ENCODE peak calls at places on chromosomes 7 and 10, in six cellular contexts. E, S, G, C, Q and I are unnamed samples.
A peak's percentile ranks its signal among the peaks of the same experiment; 100 is the strongest.

GRCh38 chr10:114473776-114474175 is 69.5 kb upstream of the AFAP1L2 start:
- DNase-seq in E (no peak), S (no peak), G (no peak), C (no peak), Q (no peak), I (no peak)

GRCh38 chr7:3272691-3273141 is 28.3 kb upstream of the SDK1 start:
- DNase-seq in E (peak; percentile 63), S (no peak), G (no peak), C (peak; percentile 88), Q (peak; percentile 8), I (peak; percentile 97)

GRCh38 chr10:43299579-43299978 is 32.7 kb upstream of the RASGEF1A start:
- DNase-seq in E (no peak), S (no peak), G (no peak), C (no peak), Q (no peak), I (no peak)

GRCh38 chr7:92682324-92682723 is 92.1 kb upstream of the FAM133B start:
- DNase-seq in E (no peak), S (no peak), G (no peak), C (no peak), Q (no peak), I (no peak)

GRCh38 chr7:30027915-30028748 is at the start of gene PLEKHA8:
- DNase-seq in E (peak; percentile 91), S (peak; percentile 96), G (peak; percentile 95), C (peak; percentile 83), Q (peak; percentile 86), I (peak; percentile 76)

GRCh38 chr7:158581440-158582088 is 6.1 kb downstream of the PTPRN2 start:
- DNase-seq in E (no peak), S (no peak), G (no peak), C (no peak), Q (no peak), I (no peak)

GRCh38 chr7:46784746-46785145 is 797.2 kb downstream of the TNS3 start:
- DNase-seq in E (peak; percentile 29), S (no peak), G (no peak), C (peak; percentile 95), Q (no peak), I (peak; percentile 81)

GRCh38 chr10:73750807-73751206 is 6.6 kb downstream of the SEC24C start:
- DNase-seq in E (no peak), S (no peak), G (no peak), C (no peak), Q (no peak), I (no peak)

GRCh38 chr10:63438506-63439498 is 27.0 kb downstream of the JMJD1C start:
- DNase-seq in E (peak; percentile 34), S (no peak), G (no peak), C (peak; percentile 11), Q (no peak), I (peak; percentile 45)

GRCh38 chr7:37382546-37383088 is 66.0 kb downstream of the ELMO1 start:
- DNase-seq in E (no peak), S (no peak), G (no peak), C (no peak), Q (no peak), I (no peak)

GRCh38 chr10:104680467-104681401 is 39.6 kb downstream of the SORCS3 start:
- DNase-seq in E (no peak), S (peak; percentile 59), G (no peak), C (peak; percentile 20), Q (peak; percentile 74), I (no peak)

GRCh38 chr7:86975449-86975848 is 84.0 kb downstream of the ELAPOR2 start:
- DNase-seq in E (no peak), S (no peak), G (no peak), C (no peak), Q (no peak), I (no peak)

GRCh38 chr7:82726038-82726800 is 282.6 kb upstream of the CACNA2D1 start:
- DNase-seq in E (no peak), S (no peak), G (no peak), C (peak; percentile 21), Q (no peak), I (peak; percentile 62)

GRCh38 chr7:107591410-107591809 is 11.4 kb downstream of the BCAP29 start:
- DNase-seq in E (no peak), S (no peak), G (no peak), C (no peak), Q (no peak), I (no peak)

GRCh38 chr7:33243319-33243881 is 114.0 kb downstream of the BBS9 start:
- DNase-seq in E (peak; percentile 81), S (no peak), G (peak; percentile 29), C (peak; percentile 56), Q (no peak), I (peak; percentile 23)

GRCh38 chr7:40721344-40721949 is 586.6 kb downstream of the SUGCT start:
- DNase-seq in E (peak; percentile 37), S (no peak), G (no peak), C (no peak), Q (no peak), I (peak; percentile 78)

GRCh38 chr7:157547611-157548010 is 210.8 kb downstream of the DNAJB6 start:
- DNase-seq in E (no peak), S (no peak), G (no peak), C (no peak), Q (no peak), I (no peak)

GRCh38 chr10:593016-593415 is 96.5 kb downstream of the DIP2C start:
- DNase-seq in E (no peak), S (no peak), G (no peak), C (no peak), Q (no peak), I (no peak)

GRCh38 chr10:92452313-92452712 is 121.6 kb downstream of the IDE start:
- DNase-seq in E (no peak), S (no peak), G (no peak), C (no peak), Q (no peak), I (no peak)

GRCh38 chr10:42951486-42952251 is 125.2 kb upstream of the RET start:
- DNase-seq in E (peak; percentile 8), S (no peak), G (no peak), C (no peak), Q (no peak), I (no peak)

GRCh38 chr10:121216721-121217181 is 365.6 kb downstream of the WDR11 start:
- DNase-seq in E (no peak), S (no peak), G (no peak), C (peak; percentile 25), Q (peak; percentile 58), I (no peak)

GRCh38 chr10:74593470-74593869 is 232.9 kb upstream of the KAT6B start:
- DNase-seq in E (peak; percentile 65), S (no peak), G (no peak), C (peak; percentile 52), Q (no peak), I (peak; percentile 38)

GRCh38 chr10:31032515-31033132 is 959 bp upstream of the ZNF438 start:
- DNase-seq in E (no peak), S (no peak), G (no peak), C (no peak), Q (no peak), I (no peak)

GRCh38 chr10:4267084-4267774 is 482.2 kb upstream of the KLF6 start:
- DNase-seq in E (peak; percentile 42), S (no peak), G (no peak), C (no peak), Q (no peak), I (no peak)

GRCh38 chr10:119412244-119412750 is 130.2 kb downstream of the RGS10 start:
- DNase-seq in E (peak; percentile 78), S (no peak), G (no peak), C (peak; percentile 39), Q (peak; percentile 47), I (peak; percentile 47)

GRCh38 chr7:157785486-157786186 is 448.8 kb downstream of the DNAJB6 start:
- DNase-seq in E (no peak), S (no peak), G (no peak), C (no peak), Q (no peak), I (no peak)

GRCh38 chr7:106260136-106260561 is 24.6 kb downstream of the NAMPT start:
- DNase-seq in E (no peak), S (no peak), G (peak; percentile 42), C (peak; percentile 63), Q (no peak), I (peak; percentile 65)

GRCh38 chr7:47938574-47939165 is 9.6 kb downstream of the PKD1L1 start:
- DNase-seq in E (no peak), S (no peak), G (peak; percentile 50), C (peak; percentile 63), Q (no peak), I (no peak)